ENCODE peak calls at places on chromosomes 11 and 22, in eight cellular contexts. One of them, this sample, is unnamed.

GRCh38 chr11:134244593-134244992 is 8.6 kb downstream of the THYN1 start:
- DNase-seq in uterus: no peak
- DNase-seq in upper lobe of right lung: no peak
- DNase-seq in astrocyte of the spinal cord: no peak
- DNase-seq in left ventricle myocardium inferior: no peak
- DNase-seq in pancreas: no peak
- DNase-seq in bronchial epithelial cell: peak
- DNase-seq in Peyer's patch: no peak
- DNase-seq in this sample: no peak

GRCh38 chr22:44051961-44052360 is 27.9 kb downstream of the PARVB start:
- DNase-seq in Peyer's patch: no peak
- DNase-seq in pancreas: no peak
- DNase-seq in left ventricle myocardium inferior: no peak
- DNase-seq in uterus: no peak
- DNase-seq in upper lobe of right lung: no peak
- DNase-seq in astrocyte of the spinal cord: no peak
- DNase-seq in bronchial epithelial cell: no peak
- DNase-seq in this sample: no peak

GRCh38 chr11:121757480-121758125 is 304.8 kb upstream of the SORL1-AS1 start:
- DNase-seq in uterus: no peak
- DNase-seq in upper lobe of right lung: no peak
- DNase-seq in Peyer's patch: no peak
- DNase-seq in left ventricle myocardium inferior: no peak
- DNase-seq in pancreas: no peak
- DNase-seq in bronchial epithelial cell: peak
- DNase-seq in astrocyte of the spinal cord: peak
- DNase-seq in this sample: no peak

GRCh38 chr11:117823294-117823940 is 1.1 kb downstream of the FXYD2 start:
- DNase-seq in astrocyte of the spinal cord: no peak
- DNase-seq in left ventricle myocardium inferior: no peak
- DNase-seq in upper lobe of right lung: peak
- DNase-seq in pancreas: no peak
- DNase-seq in bronchial epithelial cell: no peak
- DNase-seq in Peyer's patch: peak
- DNase-seq in uterus: peak
- DNase-seq in this sample: no peak

GRCh38 chr11:10095412-10096207 is 198.4 kb downstream of the SBF2 start:
- DNase-seq in upper lobe of right lung: no peak
- DNase-seq in Peyer's patch: no peak
- DNase-seq in left ventricle myocardium inferior: no peak
- DNase-seq in bronchial epithelial cell: no peak
- DNase-seq in astrocyte of the spinal cord: no peak
- DNase-seq in uterus: no peak
- DNase-seq in pancreas: no peak
- DNase-seq in this sample: no peak

GRCh38 chr22:29003975-29004646 is 57.5 kb downstream of the C22orf31 start:
- DNase-seq in bronchial epithelial cell: peak
- DNase-seq in Peyer's patch: no peak
- DNase-seq in upper lobe of right lung: no peak
- DNase-seq in pancreas: peak
- DNase-seq in left ventricle myocardium inferior: no peak
- DNase-seq in uterus: no peak
- DNase-seq in astrocyte of the spinal cord: no peak
- DNase-seq in this sample: no peak

GRCh38 chr11:26186389-26186788 is 145.5 kb upstream of the ANO3 start:
- DNase-seq in astrocyte of the spinal cord: no peak
- DNase-seq in upper lobe of right lung: no peak
- DNase-seq in bronchial epithelial cell: peak
- DNase-seq in Peyer's patch: no peak
- DNase-seq in uterus: no peak
- DNase-seq in left ventricle myocardium inferior: no peak
- DNase-seq in pancreas: no peak
- DNase-seq in this sample: no peak

GRCh38 chr11:123707606-123708205 is 33.8 kb downstream of the ZNF202 start:
- DNase-seq in bronchial epithelial cell: peak
- DNase-seq in left ventricle myocardium inferior: peak
- DNase-seq in Peyer's patch: peak
- DNase-seq in pancreas: peak
- DNase-seq in upper lobe of right lung: no peak
- DNase-seq in astrocyte of the spinal cord: peak
- DNase-seq in uterus: peak
- DNase-seq in this sample: peak

GRCh38 chr11:89175796-89176195 is 1.9 kb upstream of the TYR start:
- DNase-seq in pancreas: no peak
- DNase-seq in astrocyte of the spinal cord: no peak
- DNase-seq in bronchial epithelial cell: no peak
- DNase-seq in left ventricle myocardium inferior: no peak
- DNase-seq in Peyer's patch: no peak
- DNase-seq in upper lobe of right lung: no peak
- DNase-seq in uterus: no peak
- DNase-seq in this sample: no peak

GRCh38 chr22:25154686-25154999 is 45.0 kb upstream of the CRYBB3 start:
- DNase-seq in Peyer's patch: no peak
- DNase-seq in upper lobe of right lung: no peak
- DNase-seq in pancreas: no peak
- DNase-seq in left ventricle myocardium inferior: no peak
- DNase-seq in bronchial epithelial cell: no peak
- DNase-seq in uterus: no peak
- DNase-seq in astrocyte of the spinal cord: no peak
- DNase-seq in this sample: no peak

GRCh38 chr11:77127969-77128691 is at the start of gene MYO7A:
- DNase-seq in Peyer's patch: peak
- DNase-seq in pancreas: peak
- DNase-seq in bronchial epithelial cell: no peak
- DNase-seq in uterus: peak
- DNase-seq in left ventricle myocardium inferior: peak
- DNase-seq in upper lobe of right lung: peak
- DNase-seq in astrocyte of the spinal cord: no peak
- DNase-seq in this sample: no peak

GRCh38 chr11:1772270-1773130 is 8.8 kb upstream of the CTSD start:
- DNase-seq in upper lobe of right lung: peak
- DNase-seq in Peyer's patch: peak
- DNase-seq in left ventricle myocardium inferior: no peak
- DNase-seq in astrocyte of the spinal cord: peak
- DNase-seq in uterus: peak
- DNase-seq in bronchial epithelial cell: peak
- DNase-seq in pancreas: no peak
- DNase-seq in this sample: peak

GRCh38 chr22:38148252-38148651 is 33.4 kb downstream of the PLA2G6 start:
- DNase-seq in upper lobe of right lung: peak
- DNase-seq in Peyer's patch: no peak
- DNase-seq in pancreas: no peak
- DNase-seq in uterus: no peak
- DNase-seq in left ventricle myocardium inferior: no peak
- DNase-seq in bronchial epithelial cell: peak
- DNase-seq in astrocyte of the spinal cord: peak
- DNase-seq in this sample: peak

GRCh38 chr22:38155703-38156102 is 25.9 kb downstream of the PLA2G6 start:
- DNase-seq in bronchial epithelial cell: no peak
- DNase-seq in pancreas: no peak
- DNase-seq in upper lobe of right lung: no peak
- DNase-seq in left ventricle myocardium inferior: no peak
- DNase-seq in astrocyte of the spinal cord: no peak
- DNase-seq in uterus: no peak
- DNase-seq in Peyer's patch: no peak
- DNase-seq in this sample: no peak

GRCh38 chr22:38153821-38154562 is 27.6 kb downstream of the PLA2G6 start:
- DNase-seq in astrocyte of the spinal cord: no peak
- DNase-seq in Peyer's patch: peak
- DNase-seq in left ventricle myocardium inferior: no peak
- DNase-seq in pancreas: peak
- DNase-seq in uterus: no peak
- DNase-seq in upper lobe of right lung: peak
- DNase-seq in bronchial epithelial cell: no peak
- DNase-seq in this sample: no peak
- TF ChIP-seq CTCF in astrocyte of the spinal cord: no peak
- TF ChIP-seq CTCF in Peyer's patch: peak
- TF ChIP-seq CTCF in left ventricle myocardium inferior: no peak
- TF ChIP-seq CTCF in pancreas: no peak
- TF ChIP-seq CTCF in uterus: no peak
- TF ChIP-seq CTCF in upper lobe of right lung: no peak
- TF ChIP-seq CTCF in bronchial epithelial cell: no peak
- TF ChIP-seq CTCF in this sample: peak

GRCh38 chr11:7977251-7977917 is 9.8 kb upstream of the EIF3F start:
- DNase-seq in upper lobe of right lung: no peak
- DNase-seq in pancreas: no peak
- DNase-seq in bronchial epithelial cell: peak
- DNase-seq in Peyer's patch: no peak
- DNase-seq in uterus: no peak
- DNase-seq in left ventricle myocardium inferior: no peak
- DNase-seq in astrocyte of the spinal cord: peak
- DNase-seq in this sample: peak
- H3K4me3 ChIP-seq in upper lobe of right lung: no peak
- H3K4me3 ChIP-seq in pancreas: no peak
- H3K4me3 ChIP-seq in bronchial epithelial cell: no peak
- H3K4me3 ChIP-seq in Peyer's patch: no peak
- H3K4me3 ChIP-seq in uterus: no peak
- H3K4me3 ChIP-seq in left ventricle myocardium inferior: no peak
- H3K4me3 ChIP-seq in astrocyte of the spinal cord: no peak
- H3K4me3 ChIP-seq in this sample: no peak

DNA sequence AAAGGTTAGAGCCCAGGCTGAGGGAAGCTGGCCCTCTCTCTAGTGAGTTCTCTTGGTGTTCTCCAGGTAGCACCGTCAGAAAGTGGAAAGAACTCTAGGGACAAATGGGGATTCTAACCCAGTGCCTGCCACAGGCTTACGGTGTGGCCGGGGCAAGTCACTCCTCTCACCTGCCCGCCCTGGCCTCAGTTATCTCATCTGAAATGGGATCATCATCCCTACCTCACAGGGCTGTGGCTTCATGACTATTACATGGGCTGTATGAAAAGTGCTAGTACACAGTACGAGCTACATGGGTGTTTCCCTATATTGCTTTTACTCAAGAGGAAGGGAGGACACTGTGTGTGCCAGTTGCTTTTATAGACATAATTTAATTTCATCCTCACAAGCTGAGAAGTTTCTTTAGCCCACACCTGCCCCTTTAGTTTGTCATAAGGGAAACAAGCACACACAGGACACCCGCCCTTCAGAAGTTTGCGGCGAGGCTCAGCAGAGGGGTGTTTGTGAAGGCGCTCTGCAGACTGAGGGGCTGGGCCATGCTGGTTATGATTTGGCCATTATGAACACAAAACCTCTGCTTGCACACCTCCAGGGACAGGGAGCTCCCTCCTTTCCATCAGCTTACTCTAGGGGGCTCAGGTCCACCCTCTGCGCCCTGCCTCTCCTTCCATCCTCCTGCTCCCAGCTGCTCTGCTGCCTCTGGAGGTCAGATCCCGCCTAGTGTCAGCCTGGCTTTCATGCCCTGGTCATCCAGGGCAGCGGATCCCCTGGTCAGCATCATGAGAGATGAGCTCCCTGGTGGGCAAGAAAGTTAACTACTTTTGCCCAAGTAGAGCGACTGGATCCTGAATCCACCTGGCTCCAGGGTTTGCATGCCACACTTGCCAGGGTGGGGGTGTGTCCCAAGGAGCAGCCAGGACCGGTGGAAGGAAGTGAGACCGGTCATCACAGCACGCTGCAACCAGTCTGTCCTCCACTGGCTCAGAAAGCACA is 1.2 kb downstream of the KLHL35 start:
- DNase-seq in upper lobe of right lung: no peak
- DNase-seq in astrocyte of the spinal cord: no peak
- DNase-seq in Peyer's patch: no peak
- DNase-seq in left ventricle myocardium inferior: no peak
- DNase-seq in bronchial epithelial cell: no peak
- DNase-seq in pancreas: no peak
- DNase-seq in uterus: no peak
- DNase-seq in this sample: no peak
- TF ChIP-seq CTCF in upper lobe of right lung: no peak
- TF ChIP-seq CTCF in astrocyte of the spinal cord: no peak
- TF ChIP-seq CTCF in Peyer's patch: no peak
- TF ChIP-seq CTCF in left ventricle myocardium inferior: no peak
- TF ChIP-seq CTCF in bronchial epithelial cell: no peak
- TF ChIP-seq CTCF in pancreas: no peak
- TF ChIP-seq CTCF in uterus: no peak
- TF ChIP-seq CTCF in this sample: no peak

GRCh38 chr22:46846832-46847355 is 84.4 kb downstream of the TBC1D22A start:
- DNase-seq in left ventricle myocardium inferior: no peak
- DNase-seq in pancreas: no peak
- DNase-seq in astrocyte of the spinal cord: peak
- DNase-seq in upper lobe of right lung: no peak
- DNase-seq in uterus: no peak
- DNase-seq in bronchial epithelial cell: no peak
- DNase-seq in Peyer's patch: peak
- DNase-seq in this sample: no peak

GRCh38 chr22:46844606-46845210 is 82.3 kb downstream of the TBC1D22A start:
- DNase-seq in astrocyte of the spinal cord: no peak
- DNase-seq in uterus: no peak
- DNase-seq in upper lobe of right lung: no peak
- DNase-seq in Peyer's patch: peak
- DNase-seq in pancreas: no peak
- DNase-seq in bronchial epithelial cell: no peak
- DNase-seq in left ventricle myocardium inferior: no peak
- DNase-seq in this sample: no peak

GRCh38 chr22:46846154-46846831 is 83.8 kb downstream of the TBC1D22A start:
- DNase-seq in upper lobe of right lung: no peak
- DNase-seq in uterus: no peak
- DNase-seq in pancreas: no peak
- DNase-seq in Peyer's patch: peak
- DNase-seq in bronchial epithelial cell: peak
- DNase-seq in left ventricle myocardium inferior: no peak
- DNase-seq in astrocyte of the spinal cord: no peak
- DNase-seq in this sample: no peak

GRCh38 chr22:46843691-46844297 is 81.3 kb downstream of the TBC1D22A start:
- DNase-seq in uterus: no peak
- DNase-seq in astrocyte of the spinal cord: peak
- DNase-seq in bronchial epithelial cell: no peak
- DNase-seq in Peyer's patch: peak
- DNase-seq in upper lobe of right lung: no peak
- DNase-seq in left ventricle myocardium inferior: no peak
- DNase-seq in pancreas: no peak
- DNase-seq in this sample: no peak

DNA sequence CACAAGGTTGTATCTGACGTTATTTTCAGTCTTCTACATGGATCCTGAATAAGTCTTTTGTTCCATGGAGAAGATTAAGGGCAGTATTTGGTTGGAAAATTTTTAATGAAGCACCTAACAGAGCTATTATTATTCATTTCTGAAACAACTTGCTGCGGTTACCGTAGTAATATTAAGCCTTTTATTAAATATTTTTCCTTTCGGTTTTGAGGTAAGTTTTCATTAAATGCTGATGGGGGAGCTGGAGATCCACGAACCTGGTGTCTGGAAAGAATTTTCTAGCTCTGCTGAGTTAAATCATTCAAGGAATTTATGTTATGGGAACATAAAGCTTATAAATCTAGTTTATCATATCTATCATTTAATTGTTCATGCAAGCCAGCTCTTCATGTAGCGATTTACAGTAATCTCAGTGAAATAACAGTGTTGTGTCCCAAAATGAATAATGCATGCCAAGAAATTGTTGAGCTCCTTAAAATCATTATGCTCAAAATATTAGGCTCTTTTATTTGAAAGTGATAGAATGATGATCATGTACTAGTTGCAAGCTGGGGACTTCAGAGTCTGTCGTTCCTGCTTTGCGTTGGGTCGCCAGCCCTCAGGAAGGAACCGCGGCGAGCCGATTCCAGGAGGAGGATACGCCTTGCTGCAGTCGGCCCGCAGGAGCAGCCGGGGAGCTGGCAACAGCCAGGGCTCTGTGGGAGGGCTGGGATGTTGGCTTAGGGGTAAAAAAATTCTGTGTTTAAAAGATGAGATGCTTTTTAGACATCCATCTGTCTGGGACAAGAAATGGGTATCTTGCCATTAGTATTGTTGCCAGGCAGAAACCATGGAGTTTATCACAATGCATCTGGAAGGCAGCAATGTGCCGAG is 83.1 kb downstream of the TBC1D22A start:
- DNase-seq in Peyer's patch: peak
- DNase-seq in bronchial epithelial cell: no peak
- DNase-seq in uterus: no peak
- DNase-seq in astrocyte of the spinal cord: peak
- DNase-seq in upper lobe of right lung: no peak
- DNase-seq in left ventricle myocardium inferior: no peak
- DNase-seq in pancreas: no peak
- DNase-seq in this sample: no peak
- H3K4me3 ChIP-seq in Peyer's patch: peak
- H3K4me3 ChIP-seq in bronchial epithelial cell: no peak
- H3K4me3 ChIP-seq in uterus: peak
- H3K4me3 ChIP-seq in astrocyte of the spinal cord: no peak
- H3K4me3 ChIP-seq in upper lobe of right lung: peak
- H3K4me3 ChIP-seq in left ventricle myocardium inferior: peak
- H3K4me3 ChIP-seq in pancreas: no peak
- H3K4me3 ChIP-seq in this sample: no peak